ENCODE peak calls at places on chromosome 9, in seven cellular contexts. P is AG10803; R is stimulated activated naive B cell treated with anti-CD40 and anti-IgM and Interleukin-4, amounts not matched to agents 10 μg/mL and 1 μg/mL and 100 μg/mL, for 72 hours; W is T-helper 17 cell; T is heart right ventricle; E is renal cortical epithelial cell; U is fibroblast of the aortic adventitia. D is an unnamed sample.
A peak's percentile ranks its signal among the peaks of the same experiment; 100 is the strongest.

GRCh38 chr9:36584626-36585460 is 12.1 kb downstream of the MELK start:
- DNase-seq in U (peak; percentile 84), W (no peak), T (no peak), R (no peak), P (peak; percentile 72), E (peak; percentile 69), D (no peak)

GRCh38 chr9:135864447-135865049 is 42.8 kb downstream of the CAMSAP1 start:
- DNase-seq in P (peak; percentile 41), R (peak; percentile 15), E (peak; percentile 33), U (peak; percentile 62), T (peak; percentile 71), W (peak; percentile 40), D (no peak)

GRCh38 chr9:115978739-115979138 is 174.9 kb upstream of the PAPPA start:
- DNase-seq in R (no peak), U (peak; percentile 81), E (no peak), T (no peak), P (peak; percentile 62), W (no peak), D (no peak)

GRCh38 chr9:86368871-86369521 is 14.8 kb upstream of the TUT7 start:
- DNase-seq in E (peak; percentile 79), R (no peak), P (peak; percentile 72), U (peak; percentile 85), W (no peak), T (no peak), D (peak; percentile 88)

GRCh38 chr9:90880669-90881068 is 79.0 kb downstream of the SYK start:
- DNase-seq in U (no peak), P (no peak), T (no peak), E (no peak), R (no peak), W (no peak), D (no peak)

GRCh38 chr9:27549196-27549737 is 19.7 kb upstream of the MOB3B start:
- DNase-seq in U (peak; percentile 88), E (no peak), R (no peak), W (no peak), T (no peak), P (peak; percentile 69), D (no peak)

GRCh38 chr9:112069318-112070169 is 105.6 kb downstream of the SUSD1 start:
- DNase-seq in T (no peak), W (no peak), R (peak; percentile 50), U (no peak), P (no peak), E (peak; percentile 89), D (peak; percentile 28)

GRCh38 chr9:2231831-2232230 is 216.7 kb downstream of the SMARCA2 start:
- DNase-seq in R (no peak), E (no peak), P (peak; percentile 83), W (no peak), U (peak; percentile 92), T (no peak), D (no peak)

GRCh38 chr9:93231121-93231694 is 47.3 kb downstream of the WNK2 start:
- DNase-seq in W (no peak), E (peak; percentile 30), T (peak; percentile 42), U (no peak), P (no peak), R (no peak), D (no peak)

GRCh38 chr9:87401681-87402080 is 96.0 kb upstream of the DAPK1 start:
- DNase-seq in R (no peak), E (no peak), T (no peak), W (no peak), U (no peak), P (no peak), D (no peak)

GRCh38 chr9:95102001-95102433 is 215.5 kb downstream of the FANCC start:
- DNase-seq in P (no peak), U (no peak), T (no peak), W (no peak), E (peak; percentile 60), R (no peak), D (no peak)

D was measured in SIG-M5.